ENCODE peak calls at places on chromosomes 1 and 21, in five cellular contexts. L, I, O, Q and H are unnamed samples.

GRCh38 chr1:201222125-201222524 is 31.5 kb downstream of the IGFN1 start:
- DNase-seq in L (no peak), I (no peak), O (no peak), Q (no peak), H (no peak)

GRCh38 chr21:36965720-36966065 is 776 bp downstream of the HLCS start:
- DNase-seq in L (no peak), I (no peak), O (no peak), Q (no peak), H (no peak)

GRCh38 chr1:202200112-202200548 is 6.5 kb downstream of the LGR6 start:
- DNase-seq in L (no peak), I (no peak), O (no peak), Q (peak), H (no peak)

GRCh38 chr1:244751271-244751895 is 84.1 kb upstream of the COX20 start:
- DNase-seq in L (no peak), I (no peak), O (no peak), Q (no peak), H (no peak)

GRCh38 chr1:54069792-54070548 is 16.6 kb downstream of the TCEANC2 start:
- DNase-seq in L (no peak), I (no peak), O (no peak), Q (peak), H (no peak)

GRCh38 chr1:221644663-221645258 is 97.1 kb downstream of the DUSP10 start:
- DNase-seq in L (no peak), I (no peak), O (no peak), Q (no peak), H (no peak)

GRCh38 chr1:208252126-208252853 is 8.1 kb upstream of the PLXNA2 start:
- DNase-seq in L (no peak), I (no peak), O (peak), Q (peak), H (no peak)

GRCh38 chr21:42794551-42794950 is 84.8 kb downstream of the WDR4 start:
- DNase-seq in L (no peak), I (no peak), O (no peak), Q (no peak), H (no peak)

GRCh38 chr1:154445040-154445472 is 39.9 kb downstream of the IL6R start:
- DNase-seq in L (no peak), I (no peak), O (no peak), Q (no peak), H (no peak)

GRCh38 chr1:203686091-203686632 is 59.5 kb downstream of the ATP2B4 start:
- DNase-seq in L (no peak), I (no peak), O (no peak), Q (peak), H (no peak)

GRCh38 chr1:108644984-108645383 is 15.9 kb downstream of the HENMT1 start:
- DNase-seq in L (no peak), I (peak), O (no peak), Q (no peak), H (no peak)

GRCh38 chr1:203760506-203760905 is 4.5 kb upstream of the LAX1 start:
- DNase-seq in L (no peak), I (no peak), O (no peak), Q (no peak), H (no peak)

GRCh38 chr1:192954705-192955265 is 104.4 kb downstream of the UCHL5 start:
- DNase-seq in L (no peak), I (no peak), O (no peak), Q (peak), H (no peak)

GRCh38 chr1:220484135-220484534 is 43.8 kb upstream of the MARK1 start:
- DNase-seq in L (no peak), I (no peak), O (no peak), Q (no peak), H (no peak)

GRCh38 chr1:31633117-31633516 is 11.6 kb downstream of the PEF1 start:
- DNase-seq in L (no peak), I (no peak), O (peak), Q (peak), H (no peak)

GRCh38 chr1:164787834-164788231 is 228.8 kb downstream of the PBX1 start:
- DNase-seq in L (peak), I (no peak), O (no peak), Q (no peak), H (no peak)

GRCh38 chr1:182974792-182975191 is 21.8 kb upstream of the SHCBP1L start:
- DNase-seq in L (no peak), I (no peak), O (no peak), Q (peak), H (no peak)

DNA sequence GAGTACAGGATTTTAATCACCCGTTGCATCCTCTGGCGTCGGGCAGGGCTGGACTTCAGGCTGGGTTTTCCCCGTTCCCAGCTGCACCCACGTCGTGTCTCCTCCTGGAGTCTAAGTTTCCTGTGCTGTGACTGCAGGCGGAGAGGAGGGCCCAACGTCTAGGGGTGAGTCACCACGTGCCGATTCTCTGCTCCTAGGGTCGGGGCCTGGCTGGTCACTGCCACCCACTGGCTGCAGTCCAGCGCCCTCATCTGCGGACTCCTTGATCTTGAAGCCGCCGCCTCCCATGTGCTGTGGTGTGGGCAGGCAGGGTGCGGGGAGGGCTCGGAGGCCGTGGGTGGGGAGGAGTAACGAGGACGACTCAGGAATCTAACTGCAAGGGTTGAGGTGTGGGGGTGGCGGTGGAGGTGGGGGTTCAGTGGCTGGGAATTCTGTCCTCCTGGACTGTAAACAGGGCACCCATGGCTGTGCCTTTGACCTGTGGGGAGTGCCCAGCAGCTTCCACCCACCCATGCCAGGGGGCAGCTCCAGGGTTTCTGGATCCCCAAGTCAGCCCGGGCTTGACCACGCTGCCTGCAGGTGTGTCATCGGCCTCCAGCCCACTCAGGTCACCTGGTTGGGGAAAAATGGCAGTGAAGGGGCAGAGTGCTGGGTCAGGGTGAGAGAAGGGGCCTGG is 77.8 kb downstream of the ALPL start:
- DNase-seq in L (no peak), I (peak), O (peak), Q (peak), H (no peak)
- TF ChIP-seq POLR2A in L (no peak), I (no peak), O (no peak), Q (no peak), H (no peak)

GRCh38 chr1:153032677-153033308 is 1.8 kb downstream of the SPRR1B start:
- DNase-seq in L (no peak), I (no peak), O (no peak), Q (peak), H (no peak)

GRCh38 chr1:153028771-153029170 is 2.2 kb upstream of the SPRR1B start:
- DNase-seq in L (no peak), I (no peak), O (no peak), Q (no peak), H (no peak)

GRCh38 chr1:153035211-153035610 is 4.2 kb downstream of the SPRR1B start:
- DNase-seq in L (no peak), I (no peak), O (no peak), Q (no peak), H (no peak)

GRCh38 chr1:153030895-153031294 is at the start of gene SPRR1B:
- DNase-seq in L (no peak), I (no peak), O (no peak), Q (no peak), H (no peak)

DNA sequence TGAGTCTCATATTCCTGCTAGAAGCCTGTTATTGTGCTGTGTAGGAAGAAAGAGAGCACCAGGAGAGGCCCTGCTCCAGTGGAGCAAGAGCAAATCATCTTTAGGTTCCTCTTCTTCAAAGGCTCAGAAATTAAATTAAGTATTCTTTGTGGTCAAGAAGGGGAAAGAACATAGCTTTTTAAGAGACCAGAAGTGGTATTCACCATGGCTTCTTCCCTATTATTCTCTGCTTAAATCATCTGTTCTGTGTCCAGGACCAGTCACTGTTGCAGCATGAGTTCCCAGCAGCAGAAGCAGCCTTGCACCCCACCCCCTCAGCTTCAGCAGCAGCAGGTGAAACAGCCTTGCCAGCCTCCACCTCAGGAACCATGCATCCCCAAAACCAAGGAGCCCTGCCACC is 1.1 kb downstream of the SPRR1B start:
- DNase-seq in L (no peak), I (no peak), O (no peak), Q (no peak), H (no peak)
- H3K27ac ChIP-seq in L (no peak), I (no peak), O (no peak), Q (no peak), H (peak)

GRCh38 chr1:115660151-115660550 is 18.4 kb downstream of the VANGL1 start:
- DNase-seq in L (no peak), I (no peak), O (no peak), Q (no peak), H (no peak)
- TF ChIP-seq POLR2A in L (no peak), I (no peak), O (no peak), Q (no peak), H (no peak)

GRCh38 chr1:112826217-112826944 is 111.2 kb upstream of the PPM1J start:
- DNase-seq in L (no peak), I (peak), O (no peak), Q (no peak), H (no peak)
- H3K27ac ChIP-seq in L (no peak), I (no peak), O (no peak), Q (no peak), H (no peak)

DNA sequence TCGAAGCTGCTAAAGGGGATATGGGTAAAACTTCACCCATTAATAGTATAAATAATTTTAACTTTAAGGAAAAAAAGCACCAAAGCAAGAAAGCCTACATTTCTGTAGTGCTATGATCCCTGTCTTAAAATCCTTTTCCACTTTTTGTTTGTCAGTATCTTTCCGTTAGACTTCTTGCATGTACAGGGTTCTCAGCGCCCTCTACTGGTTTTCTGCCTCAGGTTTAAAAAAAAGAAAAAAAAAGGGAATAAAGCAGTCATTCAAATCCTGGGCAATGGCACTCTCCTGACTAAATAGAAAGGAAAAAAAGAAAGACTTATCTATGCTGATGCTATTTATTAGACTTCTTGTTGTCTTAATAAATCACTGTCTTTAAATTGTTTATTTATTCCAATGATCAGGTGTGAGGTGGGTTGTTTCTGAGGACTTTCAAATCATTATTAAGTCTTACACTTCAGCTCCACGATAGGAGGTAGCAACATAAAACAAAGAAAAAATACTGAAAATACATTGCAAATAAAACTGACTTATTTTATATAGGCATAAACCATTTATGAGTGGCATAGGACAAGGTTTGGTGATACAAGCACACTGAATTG is 475.4 kb upstream of the NR5A2 start:
- DNase-seq in L (no peak), I (no peak), O (peak), Q (peak), H (no peak)
- TF ChIP-seq POLR2A in L (no peak), I (no peak), O (no peak), Q (no peak), H (no peak)

GRCh38 chr1:234477373-234478151 is 1.4 kb downstream of the TARBP1 start:
- DNase-seq in L (no peak), I (no peak), O (no peak), Q (no peak), H (no peak)
- H3K27ac ChIP-seq in L (peak), I (peak), O (peak), Q (peak), H (peak)

GRCh38 chr1:44283524-44284173 is 70.4 kb downstream of the DMAP1 start:
- DNase-seq in L (no peak), I (no peak), O (peak), Q (peak), H (no peak)
- TF ChIP-seq POLR2A in L (no peak), I (no peak), O (no peak), Q (no peak), H (no peak)

GRCh38 chr1:230137328-230137815 is 70.3 kb downstream of the GALNT2 start:
- DNase-seq in L (no peak), I (no peak), O (no peak), Q (no peak), H (no peak)
- H3K27ac ChIP-seq in L (no peak), I (no peak), O (peak), Q (peak), H (no peak)